ENCODE peak calls at places on chromosome 2, in four cellular contexts. P, E, H and Q are unnamed samples.

GRCh38 chr2:29443627-29444026 is 328.4 kb downstream of the CLIP4 start:
- DNase-seq in P (peak), E (no peak), H (no peak), Q (no peak)

GRCh38 chr2:30807249-30807648 is at the start of gene CAPN13:
- DNase-seq in P (no peak), E (no peak), H (no peak), Q (no peak)

GRCh38 chr2:196431076-196431475 is 208.4 kb upstream of the CCDC150 start:
- DNase-seq in P (no peak), E (no peak), H (peak), Q (no peak)

GRCh38 chr2:8609357-8609804 is 72.5 kb upstream of the ID2 start:
- DNase-seq in P (peak), E (no peak), H (peak), Q (no peak)

GRCh38 chr2:61832183-61832841 is 21.5 kb downstream of the FAM161A start:
- DNase-seq in P (no peak), E (no peak), H (no peak), Q (no peak)

GRCh38 chr2:200306969-200307811 is 697 bp downstream of the SPATS2L start:
- DNase-seq in P (no peak), E (no peak), H (peak), Q (no peak)

GRCh38 chr2:201440182-201440581 is 11.1 kb downstream of the TRAK2 start:
- DNase-seq in P (no peak), E (no peak), H (no peak), Q (no peak)

GRCh38 chr2:42360890-42361727 is at the start of gene COX7A2L:
- DNase-seq in P (peak), E (peak), H (peak), Q (peak)

GRCh38 chr2:128386066-128386465 is 67.4 kb upstream of the HS6ST1 start:
- DNase-seq in P (no peak), E (no peak), H (no peak), Q (no peak)

GRCh38 chr2:10785260-10785659 is 27.3 kb downstream of the PDIA6 start:
- DNase-seq in P (no peak), E (no peak), H (no peak), Q (no peak)

GRCh38 chr2:119311831-119312230 is 54.8 kb downstream of the C2orf76 start:
- DNase-seq in P (no peak), E (no peak), H (no peak), Q (no peak)

GRCh38 chr2:8044046-8044594 is 637.7 kb upstream of the ID2 start:
- DNase-seq in P (no peak), E (no peak), H (no peak), Q (no peak)

GRCh38 chr2:47043142-47043890 is 111.8 kb downstream of the STPG4 start:
- DNase-seq in P (peak), E (peak), H (peak), Q (peak)

GRCh38 chr2:187550797-187551306 is 3.4 kb downstream of the TFPI start:
- DNase-seq in P (no peak), E (no peak), H (no peak), Q (no peak)